ENCODE peak calls at places on chromosomes 12 and 14, in seven cellular contexts. W, Z, Y, D, T, E and X are unnamed samples.

GRCh38 chr14:91953170-91953985 is 5.9 kb upstream of the FBLN5 start:
- DNase-seq in D (no peak), W (no peak), T (no peak), Z (no peak), Y (no peak), E (no peak), X (no peak)

GRCh38 chr12:113899042-113899843 is 66.9 kb downstream of the RBM19 start:
- DNase-seq in T (no peak), W (no peak), Y (no peak), D (no peak), Z (no peak), E (no peak), X (no peak)

GRCh38 chr12:64608901-64609542 is 1.3 kb upstream of the RASSF3 start:
- DNase-seq in E (no peak), W (no peak), Y (peak; percentile 67), Z (no peak), D (peak; percentile 86), T (no peak), X (no peak)

GRCh38 chr14:89432226-89432625 is 15.2 kb upstream of the FOXN3 start:
- DNase-seq in Y (no peak), W (no peak), D (no peak), Z (no peak), T (no peak), E (no peak), X (no peak)

GRCh38 chr12:4911316-4911994 is 1.8 kb downstream of the KCNA1 start:
- DNase-seq in Z (no peak), W (no peak), Y (no peak), E (no peak), T (no peak), D (no peak), X (no peak)

GRCh38 chr12:109331546-109331945 is 16.2 kb upstream of the MYO1H start:
- DNase-seq in W (no peak), D (no peak), Y (no peak), T (no peak), E (no peak), Z (no peak), X (no peak)

GRCh38 chr12:77861317-77861716 is 30.6 kb downstream of the NAV3 start:
- DNase-seq in D (no peak), Z (no peak), W (no peak), Y (no peak), T (no peak), E (no peak), X (no peak)

GRCh38 chr14:63875311-63875710 is 22.5 kb downstream of the SYNE2 start:
- DNase-seq in D (peak; percentile 43), E (no peak), T (no peak), Y (no peak), Z (no peak), W (no peak), X (no peak)

GRCh38 chr14:105086833-105087307 is 21.6 kb upstream of the GPR132 start:
- DNase-seq in T (no peak), Y (peak; percentile 59), Z (peak; percentile 87), E (no peak), W (peak; percentile 87), D (peak; percentile 84), X (peak; percentile 80)

GRCh38 chr14:90660865-90661570 is 155.2 kb downstream of the TTC7B start:
- DNase-seq in T (no peak), E (peak; percentile 29), Z (peak; percentile 48), D (no peak), W (no peak), Y (no peak), X (no peak)

GRCh38 chr12:49811961-49812401 is 16.2 kb downstream of the NCKAP5L start:
- DNase-seq in D (no peak), Y (no peak), Z (no peak), T (no peak), E (no peak), W (no peak), X (no peak)

GRCh38 chr12:6279631-6280030 is 30.9 kb upstream of the PLEKHG6 start:
- DNase-seq in W (peak; percentile 71), Y (no peak), E (no peak), Z (no peak), D (no peak), T (no peak), X (no peak)

GRCh38 chr12:6278439-6279255 is 31.8 kb upstream of the PLEKHG6 start:
- DNase-seq in Z (peak; percentile 83), E (peak; percentile 70), D (peak; percentile 88), W (peak; percentile 90), T (peak; percentile 82), Y (peak; percentile 75), X (peak; percentile 88)

GRCh38 chr12:6277982-6278438 is 32.5 kb upstream of the PLEKHG6 start:
- DNase-seq in Y (peak; percentile 59), T (peak; percentile 48), D (peak; percentile 69), W (no peak), E (no peak), Z (peak; percentile 21), X (no peak)

GRCh38 chr12:6280053-6280469 is 30.4 kb upstream of the PLEKHG6 start:
- DNase-seq in Y (no peak), Z (no peak), W (peak; percentile 71), T (peak; percentile 36), E (no peak), D (peak; percentile 95), X (no peak)

GRCh38 chr12:6279256-6279628 is 31.2 kb upstream of the PLEKHG6 start:
- DNase-seq in Z (no peak), E (no peak), Y (no peak), W (no peak), T (no peak), D (no peak), X (no peak)
- H3K27ac ChIP-seq in Z (peak overlapping the region; percentile 91), E (no peak overlapping the region), Y (no peak overlapping the region), W (peak overlapping the region; percentile 96), T (no peak overlapping the region), D (peak overlapping the region; percentile 95), X (no peak overlapping the region)

GRCh38 chr12:76503957-76504356 is 55.6 kb downstream of the OSBPL8 start:
- DNase-seq in T (no peak), D (no peak), E (no peak), Z (no peak), Y (no peak), W (no peak), X (no peak)
- H3K27ac ChIP-seq in T (no peak overlapping the region), D (no peak overlapping the region), E (no peak overlapping the region), Z (no peak overlapping the region), Y (no peak overlapping the region), W (no peak overlapping the region), X (no peak overlapping the region)

GRCh38 chr14:96797943-96798349 is 764 bp downstream of the VRK1 start:
- DNase-seq in Y (peak; percentile 17), Z (no peak), T (no peak), D (no peak), E (peak; percentile 32), W (no peak), X (no peak)

GRCh38 chr14:96799489-96800056 is 2.4 kb downstream of the VRK1 start:
- DNase-seq in W (no peak), Y (no peak), E (no peak), T (no peak), Z (no peak), D (no peak), X (no peak)

GRCh38 chr14:96795443-96795842 is 1.7 kb upstream of the VRK1 start:
- DNase-seq in Y (no peak), W (no peak), Z (no peak), E (no peak), T (no peak), D (no peak), X (no peak)

GRCh38 chr14:96796851-96797187 is 363 bp upstream of the VRK1 start:
- DNase-seq in Y (no peak), Z (no peak), D (no peak), T (no peak), W (no peak), E (no peak), X (no peak)

DNA sequence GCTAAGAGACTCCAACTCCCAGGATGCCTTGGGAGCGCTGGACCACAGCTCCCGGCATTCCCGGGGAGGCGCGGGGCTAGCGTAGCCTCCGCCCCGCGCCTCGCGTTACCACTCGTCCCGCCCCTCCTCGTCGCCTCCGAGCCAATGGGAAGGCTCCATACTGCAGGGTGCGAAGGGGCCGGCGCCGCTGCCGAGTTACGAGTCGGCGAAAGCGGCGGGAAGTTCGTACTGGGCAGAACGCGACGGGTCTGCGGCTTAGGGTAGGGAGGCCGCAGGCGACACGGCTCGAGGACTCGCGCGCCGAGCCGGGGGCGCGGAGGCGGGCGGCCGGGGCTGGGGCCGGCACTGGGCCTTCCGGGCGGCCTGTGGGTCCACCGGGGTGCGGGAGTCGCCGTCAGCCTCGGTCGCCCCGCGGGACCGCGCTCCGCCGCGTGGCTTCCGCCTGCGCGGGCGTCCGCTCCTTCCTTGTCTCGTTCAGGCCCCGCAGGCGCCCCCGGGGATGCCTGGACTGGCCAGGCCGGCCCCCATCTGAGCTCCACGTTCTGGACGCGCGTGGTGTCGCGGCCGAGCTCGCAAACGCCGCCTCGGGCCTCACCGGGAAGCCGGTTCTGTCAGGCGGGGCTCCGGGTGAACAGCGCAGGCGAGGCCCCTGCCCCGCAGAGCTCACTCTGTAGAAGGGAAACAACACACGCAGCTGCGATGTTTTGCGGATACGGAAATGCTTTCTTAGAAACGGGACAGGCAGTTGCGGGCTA is at the start of gene VRK1:
- DNase-seq in T (peak; percentile 95), W (peak; percentile 96), Y (peak; percentile 88), D (peak; percentile 97), Z (peak; percentile 97), E (peak; percentile 94), X (peak; percentile 97)
- H3K27ac ChIP-seq in T (no peak within 1 kb of the TSS), W (peak within 1 kb of the TSS; percentile 61), Y (peak within 1 kb of the TSS; percentile 68), D (peak within 1 kb of the TSS; percentile 34), Z (peak within 1 kb of the TSS; percentile 60), E (no peak within 1 kb of the TSS), X (peak within 1 kb of the TSS; percentile 10)

GRCh38 chr12:6370576-6370935 is 4.8 kb downstream of the SCNN1A start:
- DNase-seq in T (no peak), E (no peak), Y (no peak), Z (no peak), D (no peak), W (no peak), X (no peak)

GRCh38 chr12:6367969-6368892 is 7.1 kb downstream of the SCNN1A start:
- DNase-seq in D (peak; percentile 54), Z (no peak), T (peak; percentile 48), E (no peak), Y (peak; percentile 43), W (no peak), X (no peak)

GRCh38 chr12:6370994-6371754 is 4.2 kb downstream of the SCNN1A start:
- DNase-seq in D (peak; percentile 97), T (no peak), E (no peak), W (no peak), Z (no peak), Y (no peak), X (no peak)

GRCh38 chr12:6368906-6369525 is 6.3 kb downstream of the SCNN1A start:
- DNase-seq in W (no peak), E (no peak), T (no peak), Y (no peak), Z (no peak), D (no peak), X (no peak)

DNA sequence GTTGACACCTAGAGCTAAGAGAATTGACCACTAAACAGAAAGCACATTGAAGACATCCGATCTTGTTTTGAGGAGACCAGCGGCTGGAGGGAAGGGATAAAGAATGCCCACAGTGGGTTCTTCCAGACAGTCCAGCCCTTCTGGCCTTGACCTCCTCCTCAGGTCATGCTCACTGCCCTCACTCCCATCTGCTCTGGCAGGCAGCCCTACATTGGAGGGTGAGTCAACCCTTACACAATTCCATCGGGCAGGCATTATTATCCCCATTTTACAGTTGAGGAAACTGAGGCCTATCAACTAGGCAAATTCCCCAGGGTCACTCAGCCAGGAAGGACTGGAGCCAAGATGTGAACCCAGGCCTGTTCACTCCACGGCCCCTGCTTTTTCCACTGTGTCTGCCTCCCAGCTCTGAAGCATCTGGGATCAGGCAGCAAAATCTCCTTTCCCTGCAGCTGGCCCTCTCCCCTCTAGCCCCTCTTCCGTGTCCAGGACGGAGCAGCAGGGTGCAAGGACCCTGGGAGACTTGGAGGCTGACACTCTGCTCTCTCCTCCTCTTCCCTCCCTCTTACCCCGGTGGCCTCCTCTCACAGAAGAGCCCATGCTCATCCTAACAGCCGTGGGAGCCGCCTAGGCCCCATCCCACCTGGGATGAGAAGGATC is 5.3 kb downstream of the SCNN1A start:
- DNase-seq in T (no peak), E (no peak), Z (no peak), Y (no peak), W (no peak), D (no peak), X (peak; percentile 46)
- H3K27ac ChIP-seq in T (no peak overlapping the region), E (no peak overlapping the region), Z (no peak overlapping the region), Y (no peak overlapping the region), W (peak overlapping the region; percentile 82), D (peak overlapping the region; percentile 98), X (no peak overlapping the region)